ENCODE peak calls at places on chromosomes 4 and X, in ten cellular contexts. R, H, A, O, G, Q, J, E, U and T are unnamed samples.

GRCh38 chr4:38294238-38294637 is 334.0 kb downstream of the PTTG2 start:
- DNase-seq in R (no peak), H (no peak), A (no peak), O (no peak), G (no peak), Q (no peak), J (no peak), E (no peak), U (no peak), T (no peak)

GRCh38 chr4:26303008-26303407 is 17.8 kb upstream of the RBPJ start:
- DNase-seq in R (no peak), H (no peak), A (no peak), O (no peak), G (no peak), Q (no peak), J (no peak), E (no peak), U (no peak), T (no peak)

GRCh38 chr4:93444860-93445259 is 383.7 kb upstream of the ATOH1 start:
- DNase-seq in R (no peak), H (no peak), A (no peak), O (no peak), G (no peak), Q (no peak), J (no peak), E (no peak), U (no peak), T (no peak)

GRCh38 chrX:13293700-13294099 is 26.2 kb downstream of the ATXN3L start:
- DNase-seq in R (no peak), H (peak; percentile 36), A (no peak), O (no peak), G (no peak), Q (peak; percentile 31), J (no peak), E (peak; percentile 88), U (no peak), T (no peak)

GRCh38 chr4:47349323-47349722 is 114.2 kb downstream of the COMMD8 start:
- DNase-seq in R (no peak), H (no peak), A (no peak), O (no peak), G (no peak), Q (peak; percentile 73), J (no peak), E (no peak), U (no peak), T (no peak)

GRCh38 chr4:15996773-15997172 is 33.8 kb upstream of the FGFBP2 start:
- DNase-seq in R (no peak), H (no peak), A (no peak), O (no peak), G (peak; percentile 28), Q (no peak), J (no peak), E (no peak), U (no peak), T (no peak)

GRCh38 chr4:181548873-181549541 is 694.2 kb upstream of the TENM3 start:
- DNase-seq in R (no peak), H (peak; percentile 59), A (no peak), O (no peak), G (no peak), Q (peak; percentile 96), J (no peak), E (no peak), U (no peak), T (no peak)

GRCh38 chrX:10240918-10241317 is 84.1 kb downstream of the CLCN4 start:
- DNase-seq in R (no peak), H (no peak), A (no peak), O (no peak), G (no peak), Q (peak; percentile 89), J (no peak), E (no peak), U (no peak), T (no peak)

GRCh38 chrX:44344687-44345086 is 1.2 kb upstream of the EFHC2 start:
- DNase-seq in R (no peak), H (no peak), A (no peak), O (no peak), G (no peak), Q (no peak), J (no peak), E (no peak), U (no peak), T (no peak)

GRCh38 chrX:150690126-150690525 is 3.1 kb upstream of the MTMR1 start:
- DNase-seq in R (no peak), H (peak; percentile 76), A (no peak), O (no peak), G (no peak), Q (peak; percentile 93), J (no peak), E (no peak), U (no peak), T (no peak)

GRCh38 chrX:101931494-101932248 is at the start of gene ZMAT1:
- DNase-seq in R (peak; percentile 68), H (peak; percentile 0), A (peak; percentile 87), O (peak; percentile 91), G (peak; percentile 65), Q (peak; percentile 47), J (no peak), E (peak; percentile 42), U (peak; percentile 97), T (peak; percentile 97)

GRCh38 chrX:154121961-154122360 is 22.1 kb upstream of the OPN1LW start:
- DNase-seq in R (no peak), H (no peak), A (no peak), O (no peak), G (no peak), Q (no peak), J (no peak), E (no peak), U (no peak), T (no peak)

GRCh38 chrX:141220342-141221008 is 21.8 kb downstream of the SPANXC start:
- DNase-seq in R (no peak), H (no peak), A (no peak), O (no peak), G (no peak), Q (peak; percentile 79), J (no peak), E (no peak), U (no peak), T (no peak)

GRCh38 chr4:184193556-184194525 is 23.8 kb downstream of the ENPP6 start:
- DNase-seq in R (no peak), H (no peak), A (no peak), O (no peak), G (no peak), Q (no peak), J (no peak), E (no peak), U (no peak), T (no peak)

GRCh38 chr4:13088726-13089658 is 395.1 kb downstream of the RAB28 start:
- DNase-seq in R (no peak), H (no peak), A (no peak), O (no peak), G (no peak), Q (peak; percentile 36), J (no peak), E (no peak), U (no peak), T (no peak)

GRCh38 chr4:151604238-151604637 is 156.6 kb downstream of the GATB start:
- DNase-seq in R (no peak), H (no peak), A (no peak), O (no peak), G (no peak), Q (no peak), J (peak; percentile 37), E (peak; percentile 20), U (no peak), T (no peak)

GRCh38 chr4:139641218-139641617 is 24.4 kb upstream of the MGST2 start:
- DNase-seq in R (no peak), H (no peak), A (no peak), O (no peak), G (no peak), Q (peak; percentile 67), J (no peak), E (no peak), U (no peak), T (no peak)

GRCh38 chr4:6271701-6272465 is 2.2 kb downstream of the WFS1 start:
- DNase-seq in R (no peak), H (no peak), A (no peak), O (peak; percentile 52), G (no peak), Q (no peak), J (no peak), E (no peak), U (no peak), T (peak; percentile 50)

GRCh38 chr4:113950207-113950606 is 29.2 kb downstream of the ARSJ start:
- DNase-seq in R (no peak), H (no peak), A (no peak), O (no peak), G (no peak), Q (no peak), J (no peak), E (no peak), U (no peak), T (no peak)

GRCh38 chr4:37722000-37722638 is 35.9 kb upstream of the RELL1 start:
- DNase-seq in R (no peak), H (no peak), A (no peak), O (no peak), G (no peak), Q (no peak), J (no peak), E (no peak), U (no peak), T (no peak)

GRCh38 chr4:175412161-175412560 is 399.9 kb downstream of the GPM6A start:
- DNase-seq in R (no peak), H (no peak), A (no peak), O (no peak), G (no peak), Q (peak; percentile 66), J (no peak), E (no peak), U (no peak), T (no peak)

GRCh38 chr4:61202638-61203495 is 2.7 kb downstream of the ADGRL3 start:
- DNase-seq in R (no peak), H (no peak), A (no peak), O (no peak), G (peak; percentile 8), Q (no peak), J (no peak), E (peak; percentile 74), U (peak; percentile 66), T (no peak)

GRCh38 chr4:88823058-88823919 is 125.7 kb upstream of the NAP1L5 start:
- DNase-seq in R (peak; percentile 75), H (no peak), A (peak; percentile 31), O (peak; percentile 87), G (peak; percentile 62), Q (peak; percentile 97), J (no peak), E (peak; percentile 55), U (peak; percentile 0), T (peak; percentile 88)

GRCh38 chr4:25172964-25173917 is 13.0 kb upstream of the SEPSECS start:
- DNase-seq in R (no peak), H (peak; percentile 90), A (no peak), O (no peak), G (peak; percentile 24), Q (peak; percentile 99), J (no peak), E (no peak), U (no peak), T (peak; percentile 27)

GRCh38 chr4:110953898-110954297 is 331.0 kb upstream of the PITX2 start:
- DNase-seq in R (no peak), H (no peak), A (no peak), O (no peak), G (no peak), Q (no peak), J (no peak), E (no peak), U (no peak), T (no peak)

GRCh38 chr4:164803702-164804101 is 49.8 kb downstream of the SMIM31 start:
- DNase-seq in R (no peak), H (no peak), A (no peak), O (no peak), G (no peak), Q (no peak), J (no peak), E (no peak), U (no peak), T (no peak)

GRCh38 chrX:74420194-74421035 is 878 bp upstream of the SLC16A2 start:
- DNase-seq in R (no peak), H (no peak), A (peak; percentile 15), O (peak; percentile 81), G (no peak), Q (peak; percentile 54), J (no peak), E (no peak), U (peak; percentile 73), T (peak; percentile 78)

GRCh38 chr4:110753461-110753860 is 130.6 kb upstream of the PITX2 start:
- DNase-seq in R (no peak), H (no peak), A (no peak), O (no peak), G (no peak), Q (peak; percentile 30), J (no peak), E (no peak), U (no peak), T (no peak)